ENCODE peak calls at places on chromosome 16, in four cellular contexts. E, T, S and P are unnamed samples.

GRCh38 chr16:59060212-59060611 is 326.1 kb upstream of the GOT2 start:
- DNase-seq in E (no peak), T (no peak), S (no peak), P (no peak)

GRCh38 chr16:54175169-54175551 is 111.4 kb downstream of the IRX3 start:
- DNase-seq in E (no peak), T (no peak), S (no peak), P (no peak)

GRCh38 chr16:76787394-76787793 is 403.6 kb upstream of the MON1B start:
- DNase-seq in E (no peak), T (no peak), S (no peak), P (no peak)

GRCh38 chr16:35564889-35565288 is 2105.5 kb downstream of the TP53TG3F start:
- DNase-seq in E (no peak), T (no peak), S (no peak), P (no peak)

GRCh38 chr16:87970206-87970605 is 19.0 kb downstream of the BANP start:
- DNase-seq in E (no peak), T (no peak), S (no peak), P (no peak)

GRCh38 chr16:15523939-15524338 is 89.6 kb downstream of the BMERB1 start:
- DNase-seq in E (no peak), T (no peak), S (no peak), P (no peak)

GRCh38 chr16:80027007-80027965 is 426.7 kb upstream of the MAF start:
- DNase-seq in E (peak; percentile 84), T (peak; percentile 19), S (peak; percentile 80), P (peak; percentile 40)

GRCh38 chr16:70634861-70635260 is 11.5 kb upstream of the IL34 start:
- DNase-seq in E (no peak), T (no peak), S (no peak), P (no peak)

GRCh38 chr16:76201385-76201784 is 75.8 kb upstream of the CNTNAP4 start:
- DNase-seq in E (no peak), T (no peak), S (no peak), P (no peak)

GRCh38 chr16:52068447-52069074 is 478.4 kb downstream of the TOX3 start:
- DNase-seq in E (no peak), T (no peak), S (peak; percentile 35), P (peak; percentile 14)

GRCh38 chr16:53147500-53148065 is 92.8 kb downstream of the CHD9 start:
- DNase-seq in E (no peak), T (no peak), S (no peak), P (no peak)

GRCh38 chr16:28057949-28058348 is 5.6 kb downstream of the GSG1L start:
- DNase-seq in E (no peak), T (no peak), S (no peak), P (no peak)

GRCh38 chr16:89795676-89796075 is 20.8 kb downstream of the FANCA start:
- DNase-seq in E (no peak), T (no peak), S (no peak), P (no peak)

GRCh38 chr16:886084-886543 is 84.7 kb downstream of the LMF1 start:
- DNase-seq in E (no peak), T (no peak), S (no peak), P (no peak)

GRCh38 chr16:799948-800833 is at the start of gene GNG13:
- DNase-seq in E (peak; percentile 52), T (no peak), S (no peak), P (no peak)

GRCh38 chr16:53991181-53992056 is 287.5 kb downstream of the FTO start:
- DNase-seq in E (no peak), T (no peak), S (peak; percentile 70), P (peak; percentile 34)

GRCh38 chr16:7085776-7086175 is 246.9 kb upstream of the RBFOX1 start:
- DNase-seq in E (no peak), T (no peak), S (no peak), P (no peak)

GRCh38 chr16:82583415-82583814 is 43.4 kb upstream of the CDH13 start:
- DNase-seq in E (no peak), T (no peak), S (no peak), P (no peak)

GRCh38 chr16:56273615-56274014 is 82.3 kb downstream of the GNAO1 start:
- DNase-seq in E (no peak), T (no peak), S (no peak), P (no peak)

GRCh38 chr16:80526418-80527061 is 14.3 kb upstream of the DYNLRB2 start:
- DNase-seq in E (peak; percentile 47), T (no peak), S (peak; percentile 60), P (peak; percentile 55)

GRCh38 chr16:72284042-72284789 is 112.3 kb upstream of the PMFBP1 start:
- DNase-seq in E (no peak), T (no peak), S (no peak), P (no peak)

GRCh38 chr16:4612977-4613635 is 1.6 kb downstream of the UBALD1 start:
- DNase-seq in E (no peak), T (no peak), S (no peak), P (no peak)

GRCh38 chr16:66361604-66362135 is 4.8 kb upstream of the CDH5 start:
- DNase-seq in E (no peak), T (no peak), S (no peak), P (no peak)

GRCh38 chr16:66365588-66365987 is 903 bp upstream of the CDH5 start:
- DNase-seq in E (no peak), T (no peak), S (no peak), P (no peak)

GRCh38 chr16:66364959-66365306 is 1.6 kb upstream of the CDH5 start:
- DNase-seq in E (no peak), T (no peak), S (no peak), P (no peak)

GRCh38 chr16:66364117-66364958 is 2.2 kb upstream of the CDH5 start:
- DNase-seq in E (no peak), T (no peak), S (no peak), P (no peak)

GRCh38 chr16:66363196-66363777 is 3.2 kb upstream of the CDH5 start:
- DNase-seq in E (no peak), T (no peak), S (no peak), P (no peak)
- TF ChIP-seq TARDBP in E (no peak), T (no peak), S (no peak), P (no peak)

GRCh38 chr16:85522842-85523601 is 90.1 kb upstream of the GSE1 start:
- DNase-seq in E (no peak), T (no peak), S (no peak), P (no peak)

GRCh38 chr16:85524365-85524629 is 88.8 kb upstream of the GSE1 start:
- DNase-seq in E (no peak), T (no peak), S (peak; percentile 39), P (no peak)

GRCh38 chr16:85524630-85525463 is 88.3 kb upstream of the GSE1 start:
- DNase-seq in E (no peak), T (no peak), S (peak; percentile 85), P (peak; percentile 24)

GRCh38 chr16:85522517-85522841 is 90.6 kb upstream of the GSE1 start:
- DNase-seq in E (no peak), T (no peak), S (no peak), P (no peak)

DNA sequence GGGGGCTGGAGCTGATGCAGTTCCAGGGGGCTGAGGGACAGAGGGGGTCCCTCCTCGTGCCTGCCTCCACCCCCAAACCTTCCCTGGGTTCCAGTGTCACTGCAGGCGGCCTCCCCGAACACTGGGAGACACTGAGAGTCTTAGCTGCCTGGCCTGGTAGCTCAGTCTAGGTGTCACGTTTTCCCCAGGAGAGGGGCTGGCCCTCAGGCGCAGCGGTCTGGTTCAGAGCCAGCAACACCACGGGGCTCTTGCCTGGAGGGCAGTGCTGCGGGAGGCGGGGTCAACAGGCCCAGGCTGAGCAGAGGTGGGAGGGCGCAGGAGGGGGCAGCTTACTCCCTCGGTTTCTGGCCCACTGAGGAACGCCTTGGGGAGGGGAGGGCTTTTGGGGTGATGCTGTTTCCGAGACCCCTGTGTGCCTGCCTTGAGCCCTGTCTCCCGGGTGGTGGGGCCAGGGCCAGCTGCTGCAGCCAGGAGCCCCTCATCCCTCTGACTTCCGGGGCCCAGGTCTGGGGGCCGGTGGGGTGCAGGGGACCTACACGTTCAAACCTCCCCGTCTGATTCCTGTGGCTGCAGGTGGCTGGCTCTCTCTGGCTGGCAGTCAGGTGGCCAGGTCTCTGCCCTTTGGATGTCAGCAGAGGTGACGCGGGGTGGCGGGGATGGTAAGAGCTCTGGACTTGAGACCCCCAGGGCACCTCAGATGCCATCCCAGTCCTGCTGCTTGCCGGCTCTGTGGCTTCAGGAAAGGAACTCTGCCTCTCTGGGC is 89.3 kb upstream of the GSE1 start:
- DNase-seq in E (peak; percentile 81), T (no peak), S (peak; percentile 82), P (peak; percentile 66)
- TF ChIP-seq BHLHE40 in E (peak; percentile 97), T (no peak), S (peak; percentile 94), P (no peak)

GRCh38 chr16:66258916-66259845 is 107.3 kb upstream of the CDH5 start:
- DNase-seq in E (no peak), T (no peak), S (no peak), P (no peak)
- TF ChIP-seq TARDBP in E (no peak), T (no peak), S (no peak), P (no peak)

DNA sequence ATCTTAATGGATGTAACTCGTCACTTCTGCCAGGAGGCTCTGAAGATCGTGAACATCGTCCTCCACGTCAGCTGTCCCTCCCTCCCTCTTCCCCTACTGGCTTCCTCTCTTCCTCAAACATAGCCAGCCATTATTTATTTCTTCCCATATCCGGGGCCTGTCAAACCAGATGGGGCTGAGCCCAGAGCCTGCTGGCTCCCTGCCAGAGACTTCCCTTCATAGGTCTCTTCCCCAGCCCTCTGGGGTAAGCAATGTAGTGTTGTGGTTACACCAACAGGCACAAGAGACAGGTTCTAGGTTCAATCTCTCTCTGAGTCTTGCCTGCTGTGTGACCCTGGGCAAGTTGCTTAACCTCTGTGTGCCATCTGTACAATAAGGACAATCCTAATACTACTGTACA is 40.1 kb upstream of the ZFP90 start:
- DNase-seq in E (no peak), T (no peak), S (no peak), P (no peak)
- TF ChIP-seq BHLHE40 in E (no peak), T (no peak), S (no peak), P (no peak)

GRCh38 chr16:48734220-48734619 is 124.2 kb upstream of the N4BP1 start:
- DNase-seq in E (no peak), T (no peak), S (no peak), P (no peak)
- TF ChIP-seq TARDBP in E (no peak), T (no peak), S (no peak), P (no peak)

GRCh38 chr16:65576631-65577030 is 454.8 kb upstream of the CDH11 start:
- DNase-seq in E (no peak), T (no peak), S (no peak), P (no peak)

GRCh38 chr16:65574311-65574966 is 452.6 kb upstream of the CDH11 start:
- DNase-seq in E (no peak), T (no peak), S (no peak), P (no peak)

GRCh38 chr16:65570261-65570660 is 448.4 kb upstream of the CDH11 start:
- DNase-seq in E (no peak), T (no peak), S (no peak), P (no peak)

GRCh38 chr16:65576139-65576538 is 454.3 kb upstream of the CDH11 start:
- DNase-seq in E (no peak), T (no peak), S (no peak), P (no peak)

DNA sequence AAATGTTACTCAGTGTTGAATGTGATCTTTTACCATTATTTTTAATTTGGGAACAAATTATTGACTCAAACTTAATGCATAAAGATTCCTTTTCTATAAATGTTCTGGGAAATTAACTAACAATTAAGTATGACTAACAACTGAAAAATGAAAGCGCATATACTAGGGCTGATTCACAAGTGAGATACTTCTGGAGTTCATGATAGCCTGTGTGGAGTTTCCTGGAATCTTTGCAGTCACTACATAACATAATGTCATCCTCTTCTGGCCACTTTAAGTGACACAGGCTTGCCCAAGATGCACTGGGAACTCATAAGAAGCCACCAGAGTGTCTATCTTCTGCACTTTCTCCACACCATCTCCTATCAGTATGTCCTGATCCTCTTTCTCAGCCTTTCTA is 450.3 kb upstream of the CDH11 start:
- DNase-seq in E (no peak), T (no peak), S (no peak), P (no peak)
- TF ChIP-seq BHLHE40 in E (no peak), T (no peak), S (no peak), P (no peak)